ENCODE peak calls at places on chromosome 16, in six cellular contexts. One of them, this sample, is unnamed.

GRCh38 chr16:77435240-77435819 is 496 bp upstream of the ADAMTS18 start:
- DNase-seq in stimulated activated CD8-positive, alpha-beta memory T cell treated with anti-CD3 and anti-CD28 coated beads, Interleukin-2, amount 100 ng/mL, for 48 hours: no peak
- DNase-seq in activated T-helper 1 cell treated with Interleukin-2 at 50 U/mL for 16 hours: no peak
- DNase-seq in GM19239: no peak
- DNase-seq in stimulated activated CD4-positive, alpha-beta T cell treated with anti-CD3 and anti-CD28 coated beads, Interleukin-1b, Interleukin-23, amount 100 ng/mL, for 48 hours: no peak
- DNase-seq in endothelial cell: peak
- DNase-seq in this sample: no peak

GRCh38 chr16:85607796-85608514 is 5.2 kb upstream of the GSE1 start:
- DNase-seq in stimulated activated CD4-positive, alpha-beta T cell treated with anti-CD3 and anti-CD28 coated beads, Interleukin-1b, Interleukin-23, amount 100 ng/mL, for 48 hours: no peak
- DNase-seq in GM19239: no peak
- DNase-seq in activated T-helper 1 cell treated with Interleukin-2 at 50 U/mL for 16 hours: no peak
- DNase-seq in stimulated activated CD8-positive, alpha-beta memory T cell treated with anti-CD3 and anti-CD28 coated beads, Interleukin-2, amount 100 ng/mL, for 48 hours: no peak
- DNase-seq in endothelial cell: no peak
- DNase-seq in this sample: no peak

GRCh38 chr16:5854027-5854426 is 756.4 kb upstream of the EEF2KMT start:
- DNase-seq in stimulated activated CD8-positive, alpha-beta memory T cell treated with anti-CD3 and anti-CD28 coated beads, Interleukin-2, amount 100 ng/mL, for 48 hours: no peak
- DNase-seq in GM19239: no peak
- DNase-seq in endothelial cell: no peak
- DNase-seq in activated T-helper 1 cell treated with Interleukin-2 at 50 U/mL for 16 hours: no peak
- DNase-seq in stimulated activated CD4-positive, alpha-beta T cell treated with anti-CD3 and anti-CD28 coated beads, Interleukin-1b, Interleukin-23, amount 100 ng/mL, for 48 hours: no peak
- DNase-seq in this sample: no peak

GRCh38 chr16:16120382-16121184 is 102.7 kb downstream of the ABCC6 start:
- DNase-seq in stimulated activated CD4-positive, alpha-beta T cell treated with anti-CD3 and anti-CD28 coated beads, Interleukin-1b, Interleukin-23, amount 100 ng/mL, for 48 hours: no peak
- DNase-seq in activated T-helper 1 cell treated with Interleukin-2 at 50 U/mL for 16 hours: no peak
- DNase-seq in stimulated activated CD8-positive, alpha-beta memory T cell treated with anti-CD3 and anti-CD28 coated beads, Interleukin-2, amount 100 ng/mL, for 48 hours: no peak
- DNase-seq in endothelial cell: no peak
- DNase-seq in GM19239: no peak
- DNase-seq in this sample: peak

GRCh38 chr16:2986623-2987188 is 6.5 kb upstream of the PKMYT1 start:
- DNase-seq in GM19239: no peak
- DNase-seq in stimulated activated CD8-positive, alpha-beta memory T cell treated with anti-CD3 and anti-CD28 coated beads, Interleukin-2, amount 100 ng/mL, for 48 hours: no peak
- DNase-seq in activated T-helper 1 cell treated with Interleukin-2 at 50 U/mL for 16 hours: no peak
- DNase-seq in stimulated activated CD4-positive, alpha-beta T cell treated with anti-CD3 and anti-CD28 coated beads, Interleukin-1b, Interleukin-23, amount 100 ng/mL, for 48 hours: no peak
- DNase-seq in endothelial cell: no peak
- DNase-seq in this sample: no peak

GRCh38 chr16:67277294-67277998 is 1.9 kb upstream of the PLEKHG4 start:
- DNase-seq in endothelial cell: no peak
- DNase-seq in activated T-helper 1 cell treated with Interleukin-2 at 50 U/mL for 16 hours: no peak
- DNase-seq in stimulated activated CD8-positive, alpha-beta memory T cell treated with anti-CD3 and anti-CD28 coated beads, Interleukin-2, amount 100 ng/mL, for 48 hours: peak
- DNase-seq in GM19239: no peak
- DNase-seq in stimulated activated CD4-positive, alpha-beta T cell treated with anti-CD3 and anti-CD28 coated beads, Interleukin-1b, Interleukin-23, amount 100 ng/mL, for 48 hours: peak
- DNase-seq in this sample: no peak

GRCh38 chr16:4935231-4935855 is 1.6 kb downstream of the PPL start:
- DNase-seq in activated T-helper 1 cell treated with Interleukin-2 at 50 U/mL for 16 hours: no peak
- DNase-seq in endothelial cell: no peak
- DNase-seq in GM19239: no peak
- DNase-seq in stimulated activated CD8-positive, alpha-beta memory T cell treated with anti-CD3 and anti-CD28 coated beads, Interleukin-2, amount 100 ng/mL, for 48 hours: no peak
- DNase-seq in stimulated activated CD4-positive, alpha-beta T cell treated with anti-CD3 and anti-CD28 coated beads, Interleukin-1b, Interleukin-23, amount 100 ng/mL, for 48 hours: no peak
- DNase-seq in this sample: no peak

GRCh38 chr16:3266873-3267537 is 10.6 kb upstream of the MEFV start:
- DNase-seq in GM19239: no peak
- DNase-seq in stimulated activated CD8-positive, alpha-beta memory T cell treated with anti-CD3 and anti-CD28 coated beads, Interleukin-2, amount 100 ng/mL, for 48 hours: no peak
- DNase-seq in activated T-helper 1 cell treated with Interleukin-2 at 50 U/mL for 16 hours: no peak
- DNase-seq in stimulated activated CD4-positive, alpha-beta T cell treated with anti-CD3 and anti-CD28 coated beads, Interleukin-1b, Interleukin-23, amount 100 ng/mL, for 48 hours: no peak
- DNase-seq in endothelial cell: no peak
- DNase-seq in this sample: no peak

GRCh38 chr16:22007509-22008214 is at the start of gene MOSMO:
- DNase-seq in stimulated activated CD8-positive, alpha-beta memory T cell treated with anti-CD3 and anti-CD28 coated beads, Interleukin-2, amount 100 ng/mL, for 48 hours: peak
- DNase-seq in activated T-helper 1 cell treated with Interleukin-2 at 50 U/mL for 16 hours: peak
- DNase-seq in GM19239: peak
- DNase-seq in endothelial cell: peak
- DNase-seq in stimulated activated CD4-positive, alpha-beta T cell treated with anti-CD3 and anti-CD28 coated beads, Interleukin-1b, Interleukin-23, amount 100 ng/mL, for 48 hours: peak
- DNase-seq in this sample: peak

GRCh38 chr16:15665107-15665506 is 15.1 kb downstream of the NDE1 start:
- DNase-seq in stimulated activated CD8-positive, alpha-beta memory T cell treated with anti-CD3 and anti-CD28 coated beads, Interleukin-2, amount 100 ng/mL, for 48 hours: no peak
- DNase-seq in activated T-helper 1 cell treated with Interleukin-2 at 50 U/mL for 16 hours: no peak
- DNase-seq in endothelial cell: no peak
- DNase-seq in GM19239: no peak
- DNase-seq in stimulated activated CD4-positive, alpha-beta T cell treated with anti-CD3 and anti-CD28 coated beads, Interleukin-1b, Interleukin-23, amount 100 ng/mL, for 48 hours: no peak
- DNase-seq in this sample: no peak

GRCh38 chr16:57959804-57960203 is 11.1 kb downstream of the CNGB1 start:
- DNase-seq in activated T-helper 1 cell treated with Interleukin-2 at 50 U/mL for 16 hours: no peak
- DNase-seq in stimulated activated CD8-positive, alpha-beta memory T cell treated with anti-CD3 and anti-CD28 coated beads, Interleukin-2, amount 100 ng/mL, for 48 hours: no peak
- DNase-seq in GM19239: no peak
- DNase-seq in endothelial cell: no peak
- DNase-seq in stimulated activated CD4-positive, alpha-beta T cell treated with anti-CD3 and anti-CD28 coated beads, Interleukin-1b, Interleukin-23, amount 100 ng/mL, for 48 hours: no peak
- DNase-seq in this sample: no peak

GRCh38 chr16:48184681-48185080 is 28.9 kb upstream of the ABCC12 start:
- DNase-seq in stimulated activated CD8-positive, alpha-beta memory T cell treated with anti-CD3 and anti-CD28 coated beads, Interleukin-2, amount 100 ng/mL, for 48 hours: no peak
- DNase-seq in activated T-helper 1 cell treated with Interleukin-2 at 50 U/mL for 16 hours: no peak
- DNase-seq in GM19239: no peak
- DNase-seq in stimulated activated CD4-positive, alpha-beta T cell treated with anti-CD3 and anti-CD28 coated beads, Interleukin-1b, Interleukin-23, amount 100 ng/mL, for 48 hours: no peak
- DNase-seq in endothelial cell: no peak
- DNase-seq in this sample: no peak

GRCh38 chr16:30434852-30435251 is 5.0 kb upstream of the DCTPP1 start:
- DNase-seq in endothelial cell: no peak
- DNase-seq in stimulated activated CD8-positive, alpha-beta memory T cell treated with anti-CD3 and anti-CD28 coated beads, Interleukin-2, amount 100 ng/mL, for 48 hours: peak
- DNase-seq in activated T-helper 1 cell treated with Interleukin-2 at 50 U/mL for 16 hours: no peak
- DNase-seq in stimulated activated CD4-positive, alpha-beta T cell treated with anti-CD3 and anti-CD28 coated beads, Interleukin-1b, Interleukin-23, amount 100 ng/mL, for 48 hours: peak
- DNase-seq in GM19239: no peak
- DNase-seq in this sample: no peak

GRCh38 chr16:89352091-89352681 is 134.7 kb downstream of the ZNF778 start:
- DNase-seq in endothelial cell: no peak
- DNase-seq in activated T-helper 1 cell treated with Interleukin-2 at 50 U/mL for 16 hours: no peak
- DNase-seq in GM19239: no peak
- DNase-seq in stimulated activated CD8-positive, alpha-beta memory T cell treated with anti-CD3 and anti-CD28 coated beads, Interleukin-2, amount 100 ng/mL, for 48 hours: no peak
- DNase-seq in stimulated activated CD4-positive, alpha-beta T cell treated with anti-CD3 and anti-CD28 coated beads, Interleukin-1b, Interleukin-23, amount 100 ng/mL, for 48 hours: no peak
- DNase-seq in this sample: no peak